ENCODE peak calls at places on chromosomes 7 and 10, in four cellular contexts. L is esophagus muscularis mucosa, C is NCI-H1092 treated with DMSO at 0.1 percent for 48 hours, M is renal cortical epithelial cell. Y is an unnamed sample.

GRCh38 chr10:74150151-74151056 is at the start of gene AP3M1:
- DNase-seq in L (peak; percentile 94), C (no peak), M (no peak), Y (no peak)

GRCh38 chr10:13944901-13945300 is 358.1 kb downstream of the PRPF18 start:
- DNase-seq in C (no peak), M (no peak), L (no peak), Y (no peak)

GRCh38 chr10:77637474-77637985 is at the start of gene KCNMA1:
- DNase-seq in L (no peak), C (peak; percentile 53), M (no peak), Y (no peak)

GRCh38 chr10:21975378-21975990 is 28.0 kb downstream of the DNAJC1 start:
- DNase-seq in M (peak; percentile 19), C (peak; percentile 94), L (no peak), Y (no peak)

GRCh38 chr10:86520871-86521619 is 547 bp downstream of the WAPL start:
- DNase-seq in M (no peak), L (no peak), C (no peak), Y (no peak)

GRCh38 chr7:88312061-88312663 is 5.5 kb upstream of the STEAP4 start:
- DNase-seq in L (no peak), C (peak; percentile 27), M (no peak), Y (no peak)

GRCh38 chr7:47488969-47489342 is 93.0 kb downstream of the TNS3 start:
- DNase-seq in C (no peak), L (no peak), M (no peak), Y (no peak)

GRCh38 chr10:8403711-8404371 is 349.4 kb downstream of the GATA3 start:
- DNase-seq in M (no peak), L (no peak), C (no peak), Y (no peak)

GRCh38 chr7:97130417-97131139 is 13.1 kb downstream of the SDHAF3 start:
- DNase-seq in M (no peak), L (no peak), C (no peak), Y (no peak)

GRCh38 chr10:103145860-103146466 is 47.1 kb downstream of the NT5C2 start:
- DNase-seq in L (no peak), M (peak; percentile 77), C (no peak), Y (peak; percentile 36)

GRCh38 chr10:114284346-114285071 is 45.5 kb downstream of the VWA2 start:
- DNase-seq in M (no peak), L (no peak), C (no peak), Y (no peak)

GRCh38 chr7:158263110-158263963 is 324.3 kb downstream of the PTPRN2 start:
- DNase-seq in L (no peak), M (no peak), C (no peak), Y (no peak)

GRCh38 chr10:130040817-130041330 is 69.8 kb downstream of the C10orf143 start:
- DNase-seq in L (no peak), C (no peak), M (no peak), Y (no peak)

GRCh38 chr7:124085168-124085567 is 52.3 kb upstream of the TMEM229A start:
- DNase-seq in M (peak; percentile 41), C (peak; percentile 15), L (no peak), Y (peak; percentile 25)

GRCh38 chr10:97904026-97904410 is 54.4 kb downstream of the GOLGA7B start:
- DNase-seq in C (no peak), L (no peak), M (no peak), Y (no peak)

GRCh38 chr7:28177836-28178235 is 2.8 kb downstream of the JAZF1 start:
- DNase-seq in L (no peak), C (no peak), M (no peak), Y (no peak)

GRCh38 chr7:128270799-128271411 is 29.8 kb downstream of the LEP start:
- DNase-seq in L (no peak), M (no peak), C (no peak), Y (no peak)

GRCh38 chr10:98170249-98171117 is 36.0 kb downstream of the R3HCC1L start:
- DNase-seq in M (peak; percentile 67), C (peak; percentile 16), L (no peak), Y (peak; percentile 19)

GRCh38 chr10:86963341-86963919 is 4.9 kb upstream of the ADIRF start:
- DNase-seq in M (no peak), L (no peak), C (no peak), Y (no peak)

GRCh38 chr7:94632338-94633024 is 23.5 kb downstream of the SGCE start:
- DNase-seq in M (peak; percentile 74), L (no peak), C (peak; percentile 98), Y (no peak)

GRCh38 chr7:142690554-142691182 is 58.6 kb upstream of the PRSS1 start:
- DNase-seq in C (no peak), M (no peak), L (no peak), Y (no peak)

GRCh38 chr7:36742911-36743775 is 18.8 kb upstream of the AOAH start:
- DNase-seq in M (no peak), C (no peak), L (peak; percentile 4), Y (no peak)

GRCh38 chr7:45598697-45599520 is 24.7 kb downstream of the ADCY1 start:
- DNase-seq in L (peak; percentile 85), M (no peak), C (no peak), Y (no peak)

GRCh38 chr7:98968621-98969020 is 90.3 kb downstream of the TRRAP start:
- DNase-seq in L (no peak), M (no peak), C (no peak), Y (no peak)

GRCh38 chr10:13521021-13521420 is 7.8 kb downstream of the BEND7 start:
- DNase-seq in C (no peak), M (peak; percentile 34), L (no peak), Y (no peak)

GRCh38 chr7:156777364-156778069 is 115.5 kb downstream of the LMBR1 start:
- DNase-seq in M (no peak), C (no peak), L (no peak), Y (no peak)

GRCh38 chr10:24871006-24871405 is 81.4 kb downstream of the PRTFDC1 start:
- DNase-seq in L (no peak), C (no peak), M (no peak), Y (no peak)

GRCh38 chr7:1301054-1301811 is 68.6 kb downstream of the UNCX start:
- DNase-seq in M (no peak), C (no peak), L (no peak), Y (no peak)